ENCODE peak calls at places on chromosome 9, in seven cellular contexts. One of them, this sample, is unnamed.

GRCh38 chr9:34578241-34579096 is 11.1 kb downstream of the CNTFR start:
- DNase-seq in HepG2: no peak
- DNase-seq in HCT116: no peak
- DNase-seq in SK-N-SH: peak; percentile 85
- DNase-seq in K562: no peak
- DNase-seq in H1: peak; percentile 74
- DNase-seq in GM12878: no peak
- DNase-seq in this sample: no peak

GRCh38 chr9:114723926-114724325 is 41.9 kb upstream of the TEX48 start:
- DNase-seq in HepG2: no peak
- DNase-seq in HCT116: no peak
- DNase-seq in SK-N-SH: no peak
- DNase-seq in K562: no peak
- DNase-seq in H1: no peak
- DNase-seq in GM12878: no peak
- DNase-seq in this sample: no peak

GRCh38 chr9:17013010-17013409 is 121.8 kb upstream of the CNTLN start:
- DNase-seq in HepG2: no peak
- DNase-seq in HCT116: no peak
- DNase-seq in SK-N-SH: no peak
- DNase-seq in K562: no peak
- DNase-seq in H1: no peak
- DNase-seq in GM12878: no peak
- DNase-seq in this sample: no peak

GRCh38 chr9:13033959-13034695 is 245.4 kb downstream of the MPDZ start:
- DNase-seq in HepG2: peak; percentile 38
- DNase-seq in HCT116: peak; percentile 51
- DNase-seq in SK-N-SH: peak; percentile 87
- DNase-seq in K562: peak; percentile 45
- DNase-seq in H1: peak; percentile 84
- DNase-seq in GM12878: no peak
- DNase-seq in this sample: peak; percentile 90

GRCh38 chr9:14316574-14317304 is 2.8 kb upstream of the NFIB start:
- DNase-seq in HepG2: no peak
- DNase-seq in HCT116: no peak
- DNase-seq in SK-N-SH: no peak
- DNase-seq in K562: no peak
- DNase-seq in H1: no peak
- DNase-seq in GM12878: no peak
- DNase-seq in this sample: no peak

GRCh38 chr9:128702949-128703615 is 779 bp downstream of the PKN3 start:
- DNase-seq in HepG2: no peak
- DNase-seq in HCT116: no peak
- DNase-seq in SK-N-SH: peak; percentile 79
- DNase-seq in K562: peak; percentile 83
- DNase-seq in H1: peak; percentile 81
- DNase-seq in GM12878: no peak
- DNase-seq in this sample: peak; percentile 37

GRCh38 chr9:125462766-125463384 is 201.2 kb downstream of the GAPVD1 start:
- DNase-seq in HepG2: no peak
- DNase-seq in HCT116: no peak
- DNase-seq in SK-N-SH: no peak
- DNase-seq in K562: no peak
- DNase-seq in H1: no peak
- DNase-seq in GM12878: no peak
- DNase-seq in this sample: no peak

GRCh38 chr9:9504869-9505268 is 1107.9 kb downstream of the PTPRD start:
- DNase-seq in HepG2: no peak
- DNase-seq in HCT116: no peak
- DNase-seq in SK-N-SH: no peak
- DNase-seq in K562: no peak
- DNase-seq in H1: no peak
- DNase-seq in GM12878: no peak
- DNase-seq in this sample: no peak

GRCh38 chr9:112002131-112002846 is 105.7 kb downstream of the UGCG start:
- DNase-seq in HepG2: no peak
- DNase-seq in HCT116: no peak
- DNase-seq in SK-N-SH: no peak
- DNase-seq in K562: no peak
- DNase-seq in H1: no peak
- DNase-seq in GM12878: no peak
- DNase-seq in this sample: no peak

GRCh38 chr9:4269872-4270271 is 30.0 kb downstream of the GLIS3 start:
- DNase-seq in HepG2: no peak
- DNase-seq in HCT116: no peak
- DNase-seq in SK-N-SH: no peak
- DNase-seq in K562: no peak
- DNase-seq in H1: no peak
- DNase-seq in GM12878: no peak
- DNase-seq in this sample: no peak

GRCh38 chr9:27602107-27602836 is 29.0 kb upstream of the C9orf72 start:
- DNase-seq in HepG2: no peak
- DNase-seq in HCT116: no peak
- DNase-seq in SK-N-SH: no peak
- DNase-seq in K562: no peak
- DNase-seq in H1: no peak
- DNase-seq in GM12878: no peak
- DNase-seq in this sample: no peak

GRCh38 chr9:119533509-119533908 is 164.3 kb upstream of the BRINP1 start:
- DNase-seq in HepG2: no peak
- DNase-seq in HCT116: no peak
- DNase-seq in SK-N-SH: no peak
- DNase-seq in K562: no peak
- DNase-seq in H1: no peak
- DNase-seq in GM12878: no peak
- DNase-seq in this sample: no peak

DNA sequence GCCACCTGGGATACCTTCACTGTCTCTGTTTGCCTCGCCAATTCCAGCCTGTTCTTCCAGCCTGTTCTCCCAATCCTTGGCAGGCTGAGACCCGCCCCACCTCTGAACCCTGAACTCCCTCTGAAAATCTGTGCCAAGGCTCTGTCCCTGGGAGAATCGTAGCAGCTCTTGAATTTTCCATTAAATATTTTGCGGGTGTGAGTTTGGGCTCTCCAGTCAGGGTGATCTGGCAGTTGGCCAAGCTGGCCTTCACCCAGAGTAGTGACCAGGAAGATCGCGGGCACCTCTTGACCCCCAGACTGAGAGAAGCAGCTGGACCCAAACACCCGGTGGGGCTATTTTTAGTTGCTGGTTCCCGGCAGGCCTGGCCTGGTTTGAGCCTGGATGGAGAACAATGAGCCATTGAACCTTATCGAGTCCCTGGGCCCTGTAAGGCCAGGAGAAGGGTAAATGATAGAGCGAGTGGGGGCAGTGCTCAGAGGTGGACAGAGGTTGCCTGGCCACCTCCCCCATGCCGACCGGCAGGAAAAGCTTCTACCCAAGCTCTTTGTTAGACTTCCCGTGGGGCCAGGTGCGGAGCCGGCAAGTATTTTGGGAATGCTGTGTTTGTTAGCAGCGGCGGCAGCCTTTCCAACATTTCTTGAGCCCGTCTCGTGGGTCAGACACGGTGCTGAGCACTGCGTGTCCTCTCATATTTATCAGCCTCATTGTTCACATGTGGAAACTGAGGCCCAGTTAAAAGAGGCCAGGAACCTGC is 146.2 kb downstream of the RGS3 start:
- DNase-seq in HepG2: peak; percentile 97
- DNase-seq in HCT116: no peak
- DNase-seq in SK-N-SH: peak; percentile 47
- DNase-seq in K562: no peak
- DNase-seq in H1: no peak
- DNase-seq in GM12878: no peak
- DNase-seq in this sample: no peak
- TF ChIP-seq JUND in HepG2: no peak
- TF ChIP-seq JUND in HCT116: no peak
- TF ChIP-seq JUND in SK-N-SH: no peak
- TF ChIP-seq JUND in K562: no peak
- TF ChIP-seq JUND in H1: no peak
- TF ChIP-seq JUND in GM12878: no peak
- TF ChIP-seq JUND in this sample: no peak

DNA sequence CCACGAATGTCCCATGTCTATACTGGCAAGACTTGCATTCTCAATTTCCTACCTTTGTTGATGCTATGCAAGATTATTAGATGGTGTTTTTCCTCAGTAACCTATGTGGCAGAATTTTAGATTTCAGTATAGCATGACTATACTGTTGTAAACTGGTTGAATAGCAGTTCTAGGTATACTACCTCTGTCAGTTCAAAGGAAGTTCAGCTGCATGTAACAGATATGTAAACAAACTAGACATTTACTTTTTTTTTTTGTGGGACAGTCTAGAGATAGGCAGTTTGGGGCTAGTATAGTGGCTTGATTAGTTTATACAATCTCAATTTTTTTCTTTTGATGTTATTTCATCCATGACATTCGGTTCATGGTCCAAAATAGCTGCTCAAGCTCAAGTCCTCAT is 97.6 kb upstream of the GRIN3A start:
- DNase-seq in HepG2: no peak
- DNase-seq in HCT116: no peak
- DNase-seq in SK-N-SH: no peak
- DNase-seq in K562: no peak
- DNase-seq in H1: no peak
- DNase-seq in GM12878: no peak
- DNase-seq in this sample: no peak
- TF ChIP-seq JUND in HepG2: no peak
- TF ChIP-seq JUND in HCT116: no peak
- TF ChIP-seq JUND in SK-N-SH: no peak
- TF ChIP-seq JUND in K562: no peak
- TF ChIP-seq JUND in H1: no peak
- TF ChIP-seq JUND in GM12878: no peak
- TF ChIP-seq JUND in this sample: no peak

DNA sequence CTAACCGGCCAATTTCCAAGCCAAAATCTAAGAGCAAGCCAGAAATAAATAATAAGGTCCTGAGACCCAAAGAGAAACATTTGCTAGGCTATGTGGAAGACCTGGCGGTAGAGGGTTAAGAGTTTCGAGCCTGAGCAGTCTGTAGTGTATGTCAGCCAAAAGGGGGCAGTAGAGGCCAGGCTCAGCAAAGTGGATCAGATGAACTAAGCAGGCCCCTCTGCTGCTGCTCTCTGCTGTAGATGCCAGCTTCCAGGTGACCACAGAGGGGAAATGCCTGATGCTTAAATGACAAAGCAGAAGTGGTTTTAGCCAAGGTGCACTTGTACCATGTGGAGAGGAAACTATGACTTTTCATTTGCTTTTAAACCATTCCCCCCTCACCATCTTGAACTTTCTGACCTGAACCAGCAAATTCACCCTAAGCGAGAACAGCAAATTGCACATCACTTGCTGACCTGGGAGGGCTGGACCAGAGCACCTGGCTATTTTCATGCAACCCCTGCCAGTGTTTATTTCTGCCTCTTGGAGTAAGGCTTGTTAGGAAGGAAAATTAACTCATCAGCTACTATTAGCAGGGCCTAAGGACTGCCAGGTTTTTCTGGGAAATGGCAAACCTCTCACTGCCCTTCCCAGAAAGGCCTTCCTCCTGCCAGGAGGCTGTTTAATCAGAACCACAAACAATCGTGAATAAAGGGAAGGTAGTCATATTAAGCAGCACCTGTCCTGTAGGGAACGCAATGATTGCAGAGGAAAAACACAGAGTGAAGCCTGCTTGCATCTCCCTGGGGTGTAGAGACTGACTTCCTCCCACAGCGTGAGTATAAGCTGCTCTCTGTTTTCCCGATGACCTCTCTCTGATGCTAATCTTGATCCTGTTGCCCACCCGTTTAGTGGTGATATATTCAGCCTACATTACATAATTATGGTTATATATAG is 818.2 kb downstream of the TLR4 start:
- DNase-seq in HepG2: peak; percentile 8
- DNase-seq in HCT116: no peak
- DNase-seq in SK-N-SH: peak; percentile 48
- DNase-seq in K562: peak; percentile 10
- DNase-seq in H1: peak; percentile 67
- DNase-seq in GM12878: peak; percentile 34
- DNase-seq in this sample: peak; percentile 20
- TF ChIP-seq JUND in HepG2: no peak
- TF ChIP-seq JUND in HCT116: no peak
- TF ChIP-seq JUND in SK-N-SH: no peak
- TF ChIP-seq JUND in K562: no peak
- TF ChIP-seq JUND in H1: peak; percentile 44
- TF ChIP-seq JUND in GM12878: no peak
- TF ChIP-seq JUND in this sample: no peak

DNA sequence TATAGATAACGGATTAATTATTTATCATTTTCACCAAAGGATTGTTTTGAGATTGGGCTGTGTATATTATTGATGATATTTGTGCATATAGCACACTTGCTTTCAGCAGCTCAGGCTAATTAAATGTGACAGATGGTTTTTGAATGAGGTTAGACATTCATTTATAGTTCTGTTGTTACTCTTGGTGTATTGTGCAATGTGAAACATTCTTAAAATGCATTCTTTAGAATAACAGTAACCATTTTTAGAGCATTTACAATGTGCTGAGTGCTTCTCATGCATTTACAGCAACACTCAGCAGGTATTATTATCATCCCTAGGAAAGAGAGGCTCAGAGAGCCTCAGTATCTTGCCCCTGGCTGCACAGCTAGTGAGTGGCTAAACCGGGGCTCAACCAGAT is 23.8 kb downstream of the NANS start:
- DNase-seq in HepG2: no peak
- DNase-seq in HCT116: no peak
- DNase-seq in SK-N-SH: no peak
- DNase-seq in K562: no peak
- DNase-seq in H1: no peak
- DNase-seq in GM12878: no peak
- DNase-seq in this sample: no peak
- TF ChIP-seq JUND in HepG2: no peak
- TF ChIP-seq JUND in HCT116: no peak
- TF ChIP-seq JUND in SK-N-SH: no peak
- TF ChIP-seq JUND in K562: no peak
- TF ChIP-seq JUND in H1: no peak
- TF ChIP-seq JUND in GM12878: no peak
- TF ChIP-seq JUND in this sample: no peak